ENCODE peak calls at places on chromosomes 6 and 20, in five cellular contexts. Q is effector memory CD4-positive, alpha-beta T cell; J is hepatic stellate cell; F is globus pallidus; U is lower lobe of right lung. I is an unnamed sample.
A peak's percentile ranks its signal among the peaks of the same experiment; 100 is the strongest.

GRCh38 chr6:119079288-119079809 is 885 bp upstream of the FAM184A start:
- DNase-seq in Q (no peak), J (peak; percentile 16), F (no peak), U (no peak), I (no peak)

GRCh38 chr6:26329763-26330511 is 35.1 kb upstream of the BTN3A2 start:
- DNase-seq in Q (peak; percentile 28), J (no peak), F (no peak), U (no peak), I (no peak)

GRCh38 chr20:8018928-8019177 is 708 bp downstream of the TMX4 start:
- DNase-seq in Q (no peak), J (no peak), F (no peak), U (no peak), I (peak; percentile 26)

GRCh38 chr6:43307451-43308100 is 1.1 kb downstream of the CRIP3 start:
- DNase-seq in Q (no peak), J (no peak), F (no peak), U (no peak), I (no peak)

GRCh38 chr6:22755605-22756004 is 186.2 kb downstream of the HDGFL1 start:
- DNase-seq in Q (no peak), J (no peak), F (no peak), U (no peak), I (no peak)

GRCh38 chr6:123091091-123091895 is 95.3 kb downstream of the CLVS2 start:
- DNase-seq in Q (no peak), J (no peak), F (no peak), U (no peak), I (no peak)

GRCh38 chr20:11993886-11994466 is 76.3 kb downstream of the BTBD3 start:
- DNase-seq in Q (no peak), J (no peak), F (no peak), U (no peak), I (no peak)

GRCh38 chr6:21636876-21637275 is 43.3 kb downstream of the SOX4 start:
- DNase-seq in Q (no peak), J (no peak), F (no peak), U (no peak), I (no peak)

GRCh38 chr6:3884007-3884745 is 35.0 kb downstream of the FAM50B start:
- DNase-seq in Q (no peak), J (peak; percentile 62), F (no peak), U (no peak), I (no peak)

GRCh38 chr6:139779988-139780774 is 405.7 kb upstream of the CITED2 start:
- DNase-seq in Q (no peak), J (no peak), F (no peak), U (no peak), I (no peak)

GRCh38 chr6:6246539-6246938 is 73.9 kb downstream of the F13A1 start:
- DNase-seq in Q (no peak), J (no peak), F (no peak), U (no peak), I (no peak)

GRCh38 chr20:13800728-13801134 is 15.9 kb downstream of the NDUFAF5 start:
- DNase-seq in Q (no peak), J (peak; percentile 26), F (peak; percentile 39), U (peak; percentile 80), I (peak; percentile 96)

GRCh38 chr20:25364180-25364788 is 26.4 kb downstream of the ABHD12 start:
- DNase-seq in Q (no peak), J (no peak), F (no peak), U (no peak), I (no peak)

GRCh38 chr6:4355241-4355640 is 219.9 kb upstream of the ECI2 start:
- DNase-seq in Q (no peak), J (peak; percentile 70), F (no peak), U (no peak), I (no peak)

GRCh38 chr6:166202321-166202733 is 34.7 kb upstream of the TBXT start:
- DNase-seq in Q (no peak), J (no peak), F (peak; percentile 24), U (no peak), I (peak; percentile 74)

GRCh38 chr20:40720826-40721225 is 31.8 kb upstream of the MAFB start:
- DNase-seq in Q (no peak), J (no peak), F (no peak), U (no peak), I (no peak)

GRCh38 chr6:5457983-5458683 is 196.8 kb downstream of the FARS2 start:
- DNase-seq in Q (no peak), J (no peak), F (no peak), U (peak; percentile 76), I (peak; percentile 50)

GRCh38 chr6:8905647-8906231 is 470.4 kb upstream of the SLC35B3 start:
- DNase-seq in Q (no peak), J (no peak), F (no peak), U (no peak), I (no peak)

GRCh38 chr6:101413773-101414172 is 20.3 kb downstream of the GRIK2 start:
- DNase-seq in Q (no peak), J (no peak), F (no peak), U (no peak), I (no peak)

GRCh38 chr6:100665041-100665380 is 200.3 kb upstream of the SIM1 start:
- DNase-seq in Q (no peak), J (no peak), F (no peak), U (no peak), I (no peak)

GRCh38 chr20:58233881-58234528 is 5.6 kb upstream of the ANKRD60 start:
- DNase-seq in Q (peak; percentile 34), J (peak; percentile 59), F (no peak), U (no peak), I (peak; percentile 41)

GRCh38 chr20:20498081-20498861 is 130.4 kb downstream of the INSM1 start:
- DNase-seq in Q (no peak), J (no peak), F (peak; percentile 79), U (no peak), I (no peak)

GRCh38 chr6:27687154-27688013 is 214.5 kb upstream of the ZNF184 start:
- DNase-seq in Q (peak; percentile 58), J (peak; percentile 70), F (peak; percentile 68), U (peak; percentile 79), I (peak; percentile 64)